ENCODE peak calls at places on chromosomes 3 and 15, in five cellular contexts. N is astrocyte of the spinal cord, K is ovary, V is endodermal cell, G is B cell. W is an unnamed sample.

GRCh38 chr3:18494251-18494650 is 69.1 kb upstream of the SATB1 start:
- DNase-seq in V (no peak), G (no peak), K (no peak), N (no peak), W (no peak)

GRCh38 chr3:67290424-67290823 is 292.3 kb downstream of the KBTBD8 start:
- DNase-seq in V (no peak), G (no peak), K (no peak), N (no peak), W (no peak)

GRCh38 chr3:13776253-13777050 is 103.4 kb downstream of the WNT7A start:
- DNase-seq in V (peak), K (no peak), G (no peak), N (no peak), W (no peak)

GRCh38 chr3:183594636-183595035 is 39.1 kb upstream of the KLHL6 start:
- DNase-seq in V (no peak), K (no peak), G (no peak), N (no peak), W (no peak)

GRCh38 chr3:106534206-106534605 is 665.4 kb upstream of the CBLB start:
- DNase-seq in G (no peak), K (no peak), N (peak), V (no peak), W (no peak)

GRCh38 chr15:64311566-64311965 is 44.4 kb downstream of the CSNK1G1 start:
- DNase-seq in G (no peak), K (no peak), N (no peak), V (no peak), W (no peak)

GRCh38 chr3:88192010-88192409 is 42.3 kb downstream of the C3orf38 start:
- DNase-seq in G (no peak), V (no peak), K (no peak), N (no peak), W (no peak)

GRCh38 chr3:56133423-56133822 is 334.8 kb downstream of the ERC2 start:
- DNase-seq in V (no peak), G (no peak), K (no peak), N (peak), W (no peak)

GRCh38 chr15:40508216-40508615 is 37.4 kb downstream of the CHST14 start:
- DNase-seq in K (no peak), N (no peak), G (no peak), V (no peak), W (no peak)

GRCh38 chr15:44144193-44144592 is 50.9 kb downstream of the FRMD5 start:
- DNase-seq in G (no peak), N (no peak), V (no peak), K (no peak), W (no peak)

GRCh38 chr3:53159415-53160135 is 1.4 kb upstream of the PRKCD start:
- DNase-seq in N (no peak), V (peak), K (no peak), G (no peak), W (no peak)

GRCh38 chr3:101992861-101993260 is 143.5 kb downstream of the NFKBIZ start:
- DNase-seq in G (no peak), N (peak), K (no peak), V (no peak), W (no peak)

GRCh38 chr3:173064631-173065030 is 76.4 kb downstream of the SPATA16 start:
- DNase-seq in G (no peak), K (no peak), N (no peak), V (no peak), W (no peak)
- TF ChIP-seq CTCF in G (no peak), K (no peak), N (no peak), V (no peak), W (no peak)

GRCh38 chr3:94256888-94257813 is 194.3 kb downstream of the NSUN3 start:
- DNase-seq in V (peak), N (no peak), G (no peak), K (no peak), W (no peak)
- TF ChIP-seq CTCF in V (peak), N (no peak), G (no peak), K (no peak), W (no peak)

GRCh38 chr3:180631317-180631716 is 29.4 kb downstream of the TTC14 start:
- DNase-seq in N (no peak), V (no peak), K (no peak), G (no peak), W (no peak)
- TF ChIP-seq CTCF in N (no peak), V (peak), K (no peak), G (no peak), W (no peak)

DNA sequence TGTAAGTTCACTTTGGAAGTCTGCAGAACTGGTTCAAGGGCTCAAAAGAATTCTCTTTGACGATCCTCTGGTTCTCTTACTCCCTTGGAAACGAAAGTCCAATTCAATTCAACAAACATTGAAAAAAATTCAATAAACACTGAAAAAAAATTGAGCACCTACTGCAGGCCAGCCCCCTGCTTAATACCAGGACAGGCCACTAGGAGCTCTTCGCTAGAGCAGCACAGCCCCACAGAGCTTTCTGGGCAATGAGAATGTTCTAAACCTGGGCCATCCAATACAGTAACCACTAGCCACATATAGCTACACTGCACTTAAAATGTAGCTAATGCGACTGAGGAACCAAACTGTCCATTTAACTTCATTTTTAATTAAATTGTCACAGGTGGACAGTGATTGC is 50.4 kb upstream of the DCLK3 start:
- DNase-seq in N (no peak), K (no peak), V (peak), G (no peak), W (no peak)
- TF ChIP-seq CTCF in N (peak), K (no peak), V (peak), G (no peak), W (no peak)

DNA sequence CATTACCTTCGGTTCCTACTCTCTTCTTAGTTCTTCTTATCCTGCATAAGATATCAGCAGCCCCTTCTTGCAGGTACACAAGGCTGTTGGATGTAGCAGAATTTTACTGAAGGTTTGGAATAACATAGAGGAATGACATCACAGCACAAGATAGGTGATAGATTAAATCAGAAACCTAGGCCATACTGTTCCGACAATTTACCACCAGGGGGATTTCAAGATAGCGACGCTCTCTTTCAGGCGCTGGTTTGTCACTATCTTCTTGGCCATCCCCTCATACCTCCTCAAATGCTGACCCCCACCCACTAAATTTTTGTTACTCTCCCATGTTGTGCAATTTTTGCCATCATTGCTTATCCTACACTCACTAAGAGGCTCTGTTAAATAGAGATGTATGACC is 3.5 kb downstream of the SIDT1 start:
- DNase-seq in K (no peak), N (no peak), G (no peak), V (peak), W (no peak)
- TF ChIP-seq CTCF in K (no peak), N (peak), G (peak), V (peak), W (no peak)

DNA sequence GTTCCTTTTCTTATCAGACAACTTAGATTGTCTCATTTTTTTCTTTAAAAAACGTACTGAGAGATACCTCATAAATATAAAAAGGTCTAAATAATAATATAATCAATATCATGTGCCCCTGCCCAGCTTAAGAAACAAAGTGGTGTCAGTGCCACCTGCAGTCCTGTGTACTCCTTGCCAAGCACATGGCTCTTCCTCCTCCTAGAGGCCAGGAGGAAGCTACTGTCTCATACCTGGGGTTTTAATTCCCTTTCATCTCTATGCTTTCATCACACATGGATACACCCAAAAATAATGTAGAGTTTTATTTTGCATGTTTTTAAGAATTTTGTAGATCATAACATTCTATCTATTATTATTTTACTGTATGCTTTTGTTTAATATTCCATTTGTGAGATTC is 98.6 kb upstream of the C15orf61 start:
- DNase-seq in K (no peak), G (no peak), V (no peak), N (no peak), W (no peak)
- TF ChIP-seq CTCF in K (no peak), G (no peak), V (peak), N (no peak), W (no peak)

DNA sequence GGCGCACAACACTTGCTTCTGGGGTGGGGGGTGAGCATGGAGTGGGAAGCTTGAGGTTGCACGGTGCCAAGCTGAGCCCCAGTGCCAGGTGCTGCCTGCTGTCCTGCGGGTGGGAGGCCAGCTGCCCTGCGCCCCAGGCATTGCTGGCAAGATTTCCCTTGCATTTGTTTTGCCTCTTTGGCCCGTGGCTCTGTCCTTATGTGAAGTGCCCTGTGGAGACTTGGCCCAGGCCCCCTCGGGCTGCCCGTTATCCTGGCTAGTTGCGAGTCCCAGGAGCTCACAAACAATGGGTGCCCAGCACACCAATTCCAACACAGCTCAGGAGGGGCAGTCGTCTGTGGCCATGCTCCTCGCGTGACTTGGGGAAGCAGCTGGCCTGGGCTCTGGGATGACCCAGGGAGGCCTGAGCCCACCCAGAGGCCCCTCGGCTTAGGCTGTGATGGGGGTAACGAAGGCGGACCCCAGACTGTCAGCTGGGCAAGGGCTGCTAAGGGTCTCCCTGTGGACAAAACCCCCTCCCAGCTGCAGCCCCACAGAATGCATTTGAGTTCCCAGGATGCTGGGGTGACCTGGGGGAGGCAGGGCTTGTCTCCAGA is 5.9 kb downstream of the C3orf22 start:
- DNase-seq in K (no peak), V (peak), N (no peak), G (no peak), W (no peak)
- TF ChIP-seq CTCF in K (no peak), V (no peak), N (no peak), G (no peak), W (no peak)

W was measured in GM13976.